ENCODE peak calls at places on chromosomes 3 and 15, in ten cellular contexts. S is adrenal gland, Z is cardiac muscle cell, H is epithelial cell of proximal tubule, M is heart left ventricle, U is foreskin keratinocyte, B is fibroblast of pulmonary artery, Q is GM06990, O is epithelial cell of esophagus, K is BE2C. C is an unnamed sample.

GRCh38 chr3:44363591-44363990 is 25.0 kb downstream of the TCAIM start:
- DNase-seq in S (no peak), Z (no peak), H (peak), M (no peak), U (no peak), B (no peak), Q (no peak), O (no peak), K (no peak), C (no peak)

GRCh38 chr15:70236306-70237103 is 138.8 kb upstream of the TLE3 start:
- DNase-seq in S (no peak), Z (peak), H (peak), M (no peak), U (peak), B (peak), Q (no peak), O (peak), K (no peak), C (no peak)

GRCh38 chr3:187750513-187751123 is 5.3 kb upstream of the BCL6 start:
- DNase-seq in S (no peak), Z (peak), H (no peak), M (no peak), U (no peak), B (no peak), Q (no peak), O (no peak), K (no peak), C (no peak)

GRCh38 chr3:23161896-23162570 is 41.1 kb upstream of the UBE2E2 start:
- DNase-seq in S (no peak), Z (no peak), H (no peak), M (no peak), U (peak), B (no peak), Q (peak), O (peak), K (no peak), C (peak)

GRCh38 chr3:99789322-99789721 is 28.3 kb upstream of the CMSS1 start:
- DNase-seq in S (peak), Z (peak), H (peak), M (peak), U (peak), B (peak), Q (no peak), O (peak), K (peak), C (peak)

GRCh38 chr15:97087337-97087736 is 756.8 kb downstream of the NR2F2 start:
- DNase-seq in S (no peak), Z (no peak), H (no peak), M (no peak), U (no peak), B (no peak), Q (no peak), O (no peak), K (no peak), C (no peak)

GRCh38 chr3:67653425-67654098 is 850 bp downstream of the SUCLG2 start:
- DNase-seq in S (no peak), Z (no peak), H (no peak), M (no peak), U (no peak), B (no peak), Q (peak), O (no peak), K (no peak), C (peak)

GRCh38 chr3:23884481-23884880 is 32.3 kb downstream of the NKIRAS1 start:
- DNase-seq in S (no peak), Z (no peak), H (no peak), M (no peak), U (no peak), B (peak), Q (no peak), O (peak), K (no peak), C (no peak)

GRCh38 chr3:10247679-10248183 is 528 bp upstream of the TATDN2 start:
- DNase-seq in S (no peak), Z (no peak), H (no peak), M (peak), U (no peak), B (no peak), Q (no peak), O (no peak), K (no peak), C (no peak)

GRCh38 chr15:25242166-25242879 is 196.5 kb downstream of the UBE3A start:
- DNase-seq in S (peak), Z (no peak), H (no peak), M (peak), U (no peak), B (no peak), Q (no peak), O (no peak), K (peak), C (no peak)

GRCh38 chr15:81265944-81266775 is 57.8 kb downstream of the STARD5 start:
- DNase-seq in S (peak), Z (peak), H (no peak), M (peak), U (peak), B (peak), Q (peak), O (peak), K (peak), C (peak)
- TF ChIP-seq CTCF in S (peak), Z (peak), H (peak), M (peak), U (peak), B (peak), Q (peak), O (peak), K (peak), C (peak)

GRCh38 chr3:62632510-62633294 is 242.5 kb downstream of the CADPS start:
- DNase-seq in S (no peak), Z (no peak), H (no peak), M (no peak), U (no peak), B (no peak), Q (no peak), O (no peak), K (no peak), C (no peak)
- TF ChIP-seq CTCF in S (no peak), Z (no peak), H (peak), M (no peak), U (peak), B (no peak), Q (no peak), O (peak), K (peak), C (no peak)

GRCh38 chr15:40942337-40942854 is 10.9 kb upstream of the CHAC1 start:
- DNase-seq in S (no peak), Z (no peak), H (no peak), M (no peak), U (no peak), B (no peak), Q (no peak), O (no peak), K (no peak), C (no peak)

GRCh38 chr15:40939909-40940801 is 11.0 kb downstream of the DLL4 start:
- DNase-seq in S (no peak), Z (no peak), H (no peak), M (peak), U (no peak), B (no peak), Q (no peak), O (no peak), K (no peak), C (no peak)

GRCh38 chr15:40942865-40943264 is 10.4 kb upstream of the CHAC1 start:
- DNase-seq in S (no peak), Z (no peak), H (no peak), M (no peak), U (no peak), B (no peak), Q (no peak), O (no peak), K (no peak), C (no peak)

GRCh38 chr15:40941078-40941527 is 12.0 kb downstream of the DLL4 start:
- DNase-seq in S (peak), Z (no peak), H (no peak), M (no peak), U (no peak), B (no peak), Q (no peak), O (no peak), K (no peak), C (no peak)

GRCh38 chr15:40941528-40942336 is 11.5 kb upstream of the CHAC1 start:
- DNase-seq in S (peak), Z (peak), H (no peak), M (peak), U (no peak), B (peak), Q (peak), O (peak), K (peak), C (no peak)
- TF ChIP-seq CTCF in S (no peak), Z (peak), H (peak), M (peak), U (peak), B (no peak), Q (no peak), O (no peak), K (peak), C (peak)

GRCh38 chr15:83066761-83067637 is at the start of gene BTBD1:
- DNase-seq in S (peak), Z (peak), H (peak), M (peak), U (peak), B (peak), Q (peak), O (peak), K (peak), C (peak)
- TF ChIP-seq CTCF in S (no peak), Z (no peak), H (peak), M (peak), U (no peak), B (peak), Q (peak), O (no peak), K (peak), C (no peak)

DNA sequence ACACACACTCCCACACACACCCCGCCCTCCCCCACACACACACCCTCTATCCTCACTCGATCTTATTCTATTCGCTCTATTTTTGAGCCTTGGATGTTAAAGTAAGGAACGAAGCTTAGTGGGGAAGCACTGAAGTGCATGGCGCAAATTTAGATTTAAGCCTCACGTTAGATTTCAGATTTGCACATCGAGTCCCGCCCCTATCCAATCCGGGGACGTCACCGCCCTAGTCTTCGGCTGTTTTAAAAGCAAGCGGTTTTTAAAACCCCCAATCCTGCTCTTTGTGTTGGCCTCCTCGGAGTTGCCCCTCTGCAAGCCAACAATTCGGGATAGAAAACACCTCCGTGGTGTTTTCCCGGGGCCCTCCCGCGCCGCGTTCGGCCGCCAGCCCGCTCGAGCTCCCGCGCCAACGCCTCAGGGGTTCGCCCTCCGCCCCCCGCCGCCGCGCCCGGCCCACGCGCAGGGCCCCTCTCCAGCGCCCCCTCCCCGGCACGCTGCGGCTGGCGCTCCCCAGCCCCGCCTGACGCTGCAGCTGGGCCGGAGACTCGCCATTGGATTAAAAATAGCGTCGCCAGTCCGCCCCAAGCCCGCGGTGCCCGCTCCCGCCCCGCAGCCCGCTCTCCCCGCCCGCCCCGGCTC is at the start of gene USP13:
- DNase-seq in S (peak), Z (peak), H (no peak), M (peak), U (peak), B (peak), Q (peak), O (peak), K (peak), C (peak)
- TF ChIP-seq CTCF in S (no peak), Z (no peak), H (no peak), M (peak), U (no peak), B (no peak), Q (no peak), O (no peak), K (no peak), C (peak)

GRCh38 chr3:54843352-54843751 is 84.5 kb downstream of the LRTM1 start:
- DNase-seq in S (no peak), Z (no peak), H (no peak), M (no peak), U (no peak), B (no peak), Q (no peak), O (no peak), K (no peak), C (no peak)

GRCh38 chr3:54836876-54837275 is 91.0 kb downstream of the LRTM1 start:
- DNase-seq in S (no peak), Z (no peak), H (no peak), M (no peak), U (no peak), B (no peak), Q (no peak), O (no peak), K (peak), C (no peak)

GRCh38 chr3:54835701-54836100 is 92.2 kb downstream of the LRTM1 start:
- DNase-seq in S (no peak), Z (no peak), H (no peak), M (no peak), U (no peak), B (no peak), Q (no peak), O (no peak), K (no peak), C (no peak)

GRCh38 chr3:54841461-54841860 is 86.4 kb downstream of the LRTM1 start:
- DNase-seq in S (no peak), Z (no peak), H (no peak), M (no peak), U (no peak), B (no peak), Q (no peak), O (no peak), K (no peak), C (no peak)

GRCh38 chr3:54837964-54838363 is 89.9 kb downstream of the LRTM1 start:
- DNase-seq in S (no peak), Z (peak), H (no peak), M (no peak), U (no peak), B (peak), Q (no peak), O (no peak), K (no peak), C (no peak)
- TF ChIP-seq CTCF in S (no peak), Z (peak), H (peak), M (no peak), U (peak), B (peak), Q (peak), O (no peak), K (no peak), C (no peak)

GRCh38 chr15:78456391-78456790 is 18.4 kb downstream of the IREB2 start:
- DNase-seq in S (peak), Z (no peak), H (no peak), M (no peak), U (no peak), B (no peak), Q (no peak), O (no peak), K (no peak), C (no peak)

GRCh38 chr15:78455749-78456148 is 17.7 kb downstream of the IREB2 start:
- DNase-seq in S (peak), Z (no peak), H (no peak), M (peak), U (no peak), B (no peak), Q (no peak), O (no peak), K (peak), C (no peak)

GRCh38 chr15:78461171-78461881 is 23.3 kb downstream of the IREB2 start:
- DNase-seq in S (no peak), Z (peak), H (no peak), M (no peak), U (no peak), B (peak), Q (no peak), O (no peak), K (no peak), C (no peak)

GRCh38 chr15:78457101-78457500 is 19.1 kb downstream of the IREB2 start:
- DNase-seq in S (no peak), Z (peak), H (no peak), M (no peak), U (no peak), B (peak), Q (no peak), O (no peak), K (peak), C (no peak)

GRCh38 chr15:78460737-78461136 is 22.7 kb downstream of the IREB2 start:
- DNase-seq in S (no peak), Z (no peak), H (no peak), M (no peak), U (no peak), B (no peak), Q (no peak), O (no peak), K (no peak), C (no peak)
- TF ChIP-seq CTCF in S (no peak), Z (no peak), H (no peak), M (no peak), U (no peak), B (no peak), Q (no peak), O (no peak), K (no peak), C (no peak)

GRCh38 chr3:73327052-73327451 is 265.6 kb downstream of the EBLN2 start:
- DNase-seq in S (no peak), Z (no peak), H (no peak), M (no peak), U (no peak), B (no peak), Q (no peak), O (no peak), K (no peak), C (no peak)
- TF ChIP-seq CTCF in S (no peak), Z (no peak), H (no peak), M (no peak), U (no peak), B (no peak), Q (no peak), O (no peak), K (no peak), C (no peak)

DNA sequence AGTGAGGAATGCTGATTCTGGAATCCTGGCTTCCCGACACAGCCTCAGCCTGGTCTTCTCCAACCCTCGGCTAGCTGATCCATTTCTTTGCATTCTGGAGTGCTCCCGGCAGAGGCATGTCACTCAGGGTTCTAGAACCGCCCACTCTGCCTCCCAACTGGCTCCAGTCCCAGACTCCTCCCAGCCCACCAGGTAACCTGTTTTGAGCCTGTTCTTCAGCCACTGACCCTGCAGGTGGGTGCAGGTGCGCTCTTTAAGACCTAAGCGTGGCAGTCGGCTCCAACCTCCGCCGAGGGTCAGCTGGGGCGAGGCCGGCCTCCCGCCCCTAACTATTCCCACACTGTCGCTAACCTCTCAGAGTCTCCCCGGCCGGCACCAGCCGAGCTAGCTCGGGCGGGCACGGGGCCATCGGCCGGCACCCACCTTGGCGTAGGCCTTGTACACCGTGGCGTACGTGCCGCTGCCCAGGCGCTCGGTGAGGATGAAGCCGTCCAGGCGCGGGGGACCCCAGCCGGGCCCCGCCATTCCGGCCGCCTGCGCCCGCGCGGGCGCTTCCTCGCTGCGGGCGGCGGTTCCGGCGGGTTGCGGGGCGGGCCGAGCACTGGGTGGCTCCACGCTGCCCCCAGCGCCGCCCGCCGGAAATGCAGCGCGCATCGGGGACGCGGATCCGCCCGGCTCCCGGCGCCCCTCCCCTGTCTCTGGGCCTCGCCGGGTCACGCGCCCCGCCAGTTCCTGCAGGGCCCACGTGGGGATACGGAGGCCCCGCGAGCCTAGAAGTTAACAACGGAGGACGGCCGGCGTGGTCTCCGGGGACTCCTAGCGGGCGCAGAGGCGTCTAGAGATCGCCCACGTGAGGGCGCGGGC is at the start of gene ULK3:
- DNase-seq in S (peak), Z (peak), H (no peak), M (peak), U (peak), B (peak), Q (peak), O (peak), K (peak), C (peak)
- TF ChIP-seq CTCF in S (peak), Z (peak), H (peak), M (peak), U (peak), B (no peak), Q (peak), O (peak), K (no peak), C (peak)

DNA sequence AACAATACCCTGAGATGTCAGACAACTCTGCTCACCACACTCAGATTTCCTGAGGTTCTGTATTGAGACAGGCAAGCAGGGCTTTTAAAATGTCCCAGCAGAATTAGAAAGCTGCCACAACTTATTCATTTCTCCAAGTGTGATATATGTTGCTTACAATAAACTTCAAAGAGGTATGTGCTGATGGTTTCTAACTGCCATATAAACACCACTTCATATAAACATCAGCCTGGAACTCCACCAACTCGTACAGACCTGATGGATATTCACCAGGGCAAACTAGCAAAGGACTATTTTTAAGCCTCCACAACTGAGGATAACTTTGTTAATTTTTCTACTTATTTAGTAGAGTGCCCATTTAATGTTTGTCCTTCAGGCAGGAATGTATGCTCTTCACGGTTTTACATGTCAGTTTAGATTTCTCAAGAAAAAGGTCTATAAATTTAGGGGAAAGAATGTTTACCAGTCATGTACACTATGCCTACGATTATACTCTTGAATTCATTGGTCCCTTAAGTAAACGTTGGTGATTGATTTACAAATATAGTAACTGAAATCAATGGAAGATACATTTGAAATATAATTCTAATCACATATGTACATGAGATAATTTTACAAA is 109.6 kb upstream of the ABI3BP start:
- DNase-seq in S (no peak), Z (no peak), H (no peak), M (no peak), U (no peak), B (no peak), Q (no peak), O (no peak), K (no peak), C (no peak)
- TF ChIP-seq CTCF in S (no peak), Z (no peak), H (no peak), M (no peak), U (no peak), B (no peak), Q (no peak), O (no peak), K (no peak), C (no peak)

C was measured in GM12864.